ENCODE peak calls at places on chromosomes 4 and X, in ten cellular contexts. S, P, I, O, H, D, J, Q, A and F are unnamed samples. For H3K4me1, the result is how much of the 10 kb centered on the place peaks cover.

GRCh38 chr4:138981930-138982390 is 33.6 kb upstream of the NOCT start:
- DNase-seq in S (no peak), P (no peak), I (peak), O (no peak), H (no peak), D (no peak), J (peak), Q (no peak), A (no peak), F (peak)

GRCh38 chr4:151744614-151745013 is 16.2 kb downstream of the GATB start:
- DNase-seq in S (no peak), P (no peak), I (peak), O (no peak), H (no peak), D (no peak), J (peak), Q (no peak), A (peak), F (peak)

GRCh38 chr4:181030961-181031360 is 1212.2 kb upstream of the TENM3 start:
- DNase-seq in S (no peak), P (no peak), I (no peak), O (no peak), H (no peak), D (no peak), J (no peak), Q (no peak), A (no peak), F (no peak)

GRCh38 chrX:16462912-16463311 is 187.0 kb upstream of the S100G start:
- DNase-seq in S (no peak), P (no peak), I (peak), O (no peak), H (peak), D (no peak), J (no peak), Q (peak), A (no peak), F (no peak)

GRCh38 chr4:84647307-84647884 is 64.5 kb downstream of the CDS1 start:
- DNase-seq in S (no peak), P (no peak), I (no peak), O (no peak), H (no peak), D (no peak), J (no peak), Q (no peak), A (no peak), F (peak)

GRCh38 chr4:110620352-110621327 is 2.2 kb downstream of the PITX2 start:
- DNase-seq in S (peak), P (no peak), I (peak), O (no peak), H (no peak), D (no peak), J (no peak), Q (no peak), A (no peak), F (peak)

GRCh38 chr4:114217150-114217817 is 237.8 kb upstream of the ARSJ start:
- DNase-seq in S (no peak), P (no peak), I (no peak), O (no peak), H (no peak), D (no peak), J (no peak), Q (no peak), A (no peak), F (no peak)

GRCh38 chr4:4761128-4761991 is 98.1 kb upstream of the MSX1 start:
- DNase-seq in S (no peak), P (no peak), I (no peak), O (no peak), H (no peak), D (no peak), J (no peak), Q (no peak), A (no peak), F (peak)

GRCh38 chrX:106698693-106699092 is 27.8 kb upstream of the RNF128 start:
- DNase-seq in S (no peak), P (no peak), I (no peak), O (no peak), H (no peak), D (no peak), J (no peak), Q (no peak), A (no peak), F (no peak)

GRCh38 chr4:1543976-1544375 is 137.7 kb upstream of the NKX1-1 start:
- DNase-seq in S (no peak), P (no peak), I (no peak), O (no peak), H (no peak), D (no peak), J (no peak), Q (no peak), A (no peak), F (no peak)

GRCh38 chrX:23557070-23557469 is 110.2 kb upstream of the PRDX4 start:
- DNase-seq in S (no peak), P (no peak), I (no peak), O (no peak), H (no peak), D (no peak), J (no peak), Q (no peak), A (no peak), F (no peak)

GRCh38 chr4:138910914-138911336 is 104.7 kb upstream of the NOCT start:
- DNase-seq in S (peak), P (peak), I (peak), O (no peak), H (peak), D (no peak), J (peak), Q (peak), A (peak), F (peak)

GRCh38 chr4:81509822-81510221 is 38.1 kb upstream of the RASGEF1B start:
- DNase-seq in S (no peak), P (no peak), I (no peak), O (no peak), H (no peak), D (no peak), J (no peak), Q (no peak), A (no peak), F (no peak)

GRCh38 chr4:47873877-47874571 is 36.2 kb upstream of the CORIN start:
- DNase-seq in S (no peak), P (no peak), I (no peak), O (no peak), H (no peak), D (no peak), J (no peak), Q (no peak), A (no peak), F (no peak)

GRCh38 chrX:13029831-13030771 is 14.3 kb downstream of the FAM9C start:
- DNase-seq in S (no peak), P (no peak), I (peak), O (no peak), H (no peak), D (no peak), J (peak), Q (no peak), A (no peak), F (peak)

GRCh38 chrX:13716455-13716854 is 18.0 kb downstream of the TRAPPC2 start:
- DNase-seq in S (no peak), P (no peak), I (no peak), O (peak), H (no peak), D (no peak), J (no peak), Q (no peak), A (no peak), F (no peak)

GRCh38 chr4:5041609-5042234 is 9.6 kb upstream of the STK32B start:
- DNase-seq in S (no peak), P (no peak), I (no peak), O (no peak), H (no peak), D (no peak), J (no peak), Q (no peak), A (no peak), F (no peak)

GRCh38 chrX:39983715-39984114 is 114.0 kb downstream of the BCOR start:
- DNase-seq in S (no peak), P (no peak), I (no peak), O (no peak), H (no peak), D (no peak), J (no peak), Q (no peak), A (no peak), F (no peak)

GRCh38 chrX:27008486-27008885 is 454.7 kb downstream of the PPP4R3C start:
- DNase-seq in S (no peak), P (no peak), I (no peak), O (no peak), H (no peak), D (no peak), J (no peak), Q (no peak), A (no peak), F (no peak)

GRCh38 chr4:128653514-128654420 is 155.7 kb upstream of the JADE1 start:
- DNase-seq in S (no peak), P (no peak), I (peak), O (no peak), H (no peak), D (no peak), J (no peak), Q (no peak), A (no peak), F (peak)

GRCh38 chr4:53012738-53013137 is 150.6 kb downstream of the RASL11B start:
- DNase-seq in S (no peak), P (no peak), I (peak), O (no peak), H (no peak), D (no peak), J (no peak), Q (no peak), A (no peak), F (no peak)

GRCh38 chrX:94722578-94722977 is 1048.6 kb downstream of the FAM133A start:
- DNase-seq in S (no peak), P (no peak), I (no peak), O (no peak), H (no peak), D (no peak), J (no peak), Q (no peak), A (no peak), F (no peak)

GRCh38 chr4:113555868-113556267 is 205.7 kb downstream of the CAMK2D start:
- DNase-seq in S (no peak), P (no peak), I (no peak), O (no peak), H (peak), D (no peak), J (no peak), Q (peak), A (no peak), F (no peak)

GRCh38 chrX:35244796-35245508 is 302.4 kb downstream of the FAM47B start:
- DNase-seq in S (peak), P (no peak), I (no peak), O (no peak), H (no peak), D (no peak), J (no peak), Q (no peak), A (no peak), F (no peak)

GRCh38 chrX:56789518-56790070 is 60.6 kb downstream of the NBDY start:
- DNase-seq in S (peak), P (no peak), I (no peak), O (no peak), H (peak), D (peak), J (no peak), Q (no peak), A (no peak), F (no peak)

GRCh38 chr4:84403656-84404055 is 95.4 kb downstream of the NKX6-1 start:
- DNase-seq in S (no peak), P (no peak), I (no peak), O (no peak), H (no peak), D (no peak), J (no peak), Q (no peak), A (no peak), F (no peak)

GRCh38 chr4:123603165-123603564 is 206.6 kb downstream of the SPRY1 start:
- DNase-seq in S (no peak), P (no peak), I (peak), O (no peak), H (no peak), D (no peak), J (peak), Q (no peak), A (no peak), F (no peak)

GRCh38 chr4:88522702-88523324 is 763 bp downstream of the PYURF start:
- DNase-seq in S (peak), P (no peak), I (peak), O (peak), H (peak), D (peak), J (peak), Q (no peak), A (peak), F (peak)

GRCh38 chrX:102546818-102547493 is 30.4 kb upstream of the TMSB15A start:
- DNase-seq in S (no peak), P (no peak), I (no peak), O (peak), H (no peak), D (no peak), J (no peak), Q (no peak), A (no peak), F (no peak)

DNA sequence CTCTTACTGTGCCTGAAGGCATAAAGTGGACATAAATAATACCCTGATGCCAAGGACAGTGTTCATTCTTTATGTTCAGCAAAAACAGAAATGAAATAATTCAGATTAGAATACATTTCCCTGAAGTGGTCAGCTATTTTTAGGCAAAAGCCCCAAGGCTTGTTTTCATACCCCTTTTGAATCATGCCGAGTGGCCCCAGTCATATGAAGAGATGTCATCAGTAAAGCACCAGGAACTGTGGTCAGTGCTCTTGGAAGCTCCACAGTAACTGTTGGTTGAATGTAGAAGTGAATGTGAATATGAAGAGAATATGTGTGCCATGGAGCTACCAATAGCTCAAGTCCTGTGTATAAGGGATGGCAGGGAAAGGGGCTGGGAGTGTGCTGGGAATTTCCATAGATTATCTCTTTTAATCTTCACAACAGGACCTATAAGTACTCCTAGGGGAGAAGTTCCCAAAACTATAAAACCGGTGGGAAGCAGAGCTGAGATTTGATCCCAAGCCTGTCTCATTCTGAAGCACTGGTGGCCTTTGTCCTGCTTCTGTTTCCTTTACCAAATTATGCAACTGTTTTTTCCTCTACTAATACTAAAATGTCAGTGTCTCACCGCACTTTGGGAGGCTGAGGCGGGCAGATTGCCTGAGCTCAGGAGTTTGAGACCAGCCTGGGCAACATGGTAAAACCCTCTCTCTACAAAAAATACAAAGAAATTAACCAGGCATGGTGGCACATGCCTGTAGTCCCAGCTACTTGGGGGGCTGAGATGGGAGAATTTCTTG is 52.6 kb downstream of the FNIP2 start:
- DNase-seq in S (no peak), P (no peak), I (no peak), O (no peak), H (no peak), D (no peak), J (no peak), Q (no peak), A (no peak), F (no peak)
- H3K4me1 ChIP-seq in S (under half), P (half or more), I (half or more), O (under half), H (under half), D (under half), J (under half), Q (half or more), A (under half), F (under half)

DNA sequence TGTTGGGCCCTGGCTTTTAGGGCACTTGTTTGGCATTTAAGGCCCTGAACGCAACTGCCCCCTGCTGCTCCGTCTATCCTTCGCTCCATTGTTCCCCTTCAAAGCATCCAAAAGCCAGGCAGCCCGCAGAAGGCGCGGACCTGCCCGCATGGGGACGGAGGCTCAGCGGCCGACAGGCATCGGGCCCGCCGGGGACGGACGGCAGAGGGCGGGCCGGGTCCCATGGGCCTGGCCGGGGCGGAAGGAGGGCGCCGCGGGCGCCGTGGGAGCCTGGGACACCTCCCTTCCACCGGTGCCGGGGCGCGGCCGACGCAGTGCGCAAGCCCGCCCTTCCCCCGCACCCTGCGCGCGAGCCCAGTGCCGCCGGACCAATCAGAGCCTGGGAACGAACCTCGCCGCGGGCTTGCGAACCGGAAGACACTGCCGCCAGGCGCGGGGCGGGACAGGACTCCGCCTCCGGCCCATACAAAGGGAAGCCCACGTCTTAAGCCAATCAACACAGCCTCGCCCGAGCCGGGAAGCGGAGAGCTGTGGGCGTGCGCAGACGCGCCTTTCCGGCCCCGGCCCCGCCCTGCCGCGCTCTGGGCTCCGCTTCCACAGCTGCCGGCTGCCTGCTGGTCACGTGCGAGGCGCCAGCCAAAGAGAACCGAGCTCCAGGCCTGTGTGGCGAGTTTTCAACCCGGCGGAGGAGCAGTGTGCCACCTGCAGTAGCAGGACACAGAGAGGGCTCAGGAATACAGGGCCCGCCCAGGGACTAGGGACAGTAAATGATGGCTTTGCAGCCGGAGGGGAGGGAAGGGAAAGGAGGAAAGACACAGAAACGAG is 2.1 kb upstream of the ARHGAP4 start:
- DNase-seq in S (peak), P (peak), I (peak), O (peak), H (peak), D (peak), J (peak), Q (peak), A (peak), F (peak)
- H3K4me1 ChIP-seq in S (under half), P (half or more), I (under half), O (under half), H (under half), D (under half), J (under half), Q (under half), A (under half), F (under half)

GRCh38 chr4:87044511-87045369 is 109.9 kb downstream of the AFF1 start:
- DNase-seq in S (no peak), P (no peak), I (no peak), O (no peak), H (no peak), D (no peak), J (no peak), Q (no peak), A (no peak), F (peak)

GRCh38 chr4:87042986-87043820 is 108.4 kb downstream of the AFF1 start:
- DNase-seq in S (no peak), P (no peak), I (no peak), O (no peak), H (no peak), D (no peak), J (no peak), Q (no peak), A (no peak), F (peak)

GRCh38 chr4:87047281-87047798 is 112.5 kb downstream of the AFF1 start:
- DNase-seq in S (no peak), P (no peak), I (no peak), O (no peak), H (no peak), D (no peak), J (no peak), Q (no peak), A (no peak), F (no peak)

GRCh38 chr4:87045659-87046058 is 110.8 kb downstream of the AFF1 start:
- DNase-seq in S (no peak), P (no peak), I (no peak), O (no peak), H (no peak), D (no peak), J (no peak), Q (no peak), A (no peak), F (no peak)

DNA sequence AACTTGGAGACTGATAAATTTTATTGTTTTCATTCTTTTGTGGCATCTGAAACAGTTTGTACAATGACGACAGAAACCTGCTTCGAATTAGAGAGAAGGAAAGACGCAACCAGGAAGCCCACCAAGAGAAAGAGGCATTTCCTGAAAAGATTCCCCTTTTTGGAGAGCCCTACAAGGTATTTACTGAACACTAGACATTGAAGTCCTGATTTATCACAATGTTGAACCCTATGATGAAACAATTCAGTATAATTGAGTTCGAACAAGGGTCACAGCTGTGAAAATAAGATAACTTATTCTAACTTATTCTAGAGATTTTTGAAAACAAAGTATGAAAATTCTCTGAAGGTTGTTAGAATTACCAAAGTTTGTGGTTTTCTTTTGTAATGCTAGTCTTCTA is 111.3 kb downstream of the AFF1 start:
- DNase-seq in S (no peak), P (no peak), I (no peak), O (no peak), H (no peak), D (no peak), J (no peak), Q (no peak), A (no peak), F (no peak)
- H3K4me1 ChIP-seq in S (under half), P (half or more), I (under half), O (under half), H (under half), D (under half), J (under half), Q (half or more), A (under half), F (half or more)

DNA sequence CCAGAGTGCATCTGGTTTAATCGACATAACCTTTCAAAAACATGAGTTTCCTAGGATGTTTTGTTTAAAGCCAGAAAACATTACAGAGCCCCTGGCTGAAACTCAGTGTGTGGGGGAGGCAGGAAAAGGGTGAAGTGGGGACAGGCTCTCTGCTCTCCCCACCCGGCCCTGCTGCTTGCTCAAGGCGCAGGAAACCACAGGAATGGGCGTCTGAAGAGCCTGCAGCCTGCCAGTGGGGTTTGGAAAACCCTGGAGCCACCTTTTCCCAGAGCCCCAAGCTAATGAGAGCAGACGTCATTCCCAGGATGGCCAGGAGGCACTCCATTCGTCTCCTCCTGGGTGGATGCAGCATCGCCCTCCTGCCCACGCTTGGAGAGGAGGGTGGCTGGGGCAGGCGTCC is 240.6 kb downstream of the AFAP1 start:
- DNase-seq in S (no peak), P (peak), I (peak), O (no peak), H (no peak), D (no peak), J (no peak), Q (no peak), A (no peak), F (no peak)
- H3K4me1 ChIP-seq in S (under half), P (under half), I (under half), O (under half), H (under half), D (under half), J (under half), Q (under half), A (under half), F (under half)